ENCODE peak calls at places on chromosome 6, in nine cellular contexts. R, X, F, S, K, L, U, I and Y are unnamed samples.

GRCh38 chr6:113908801-113909200 is 51.7 kb downstream of the MARCKS start:
- DNase-seq in R (no peak), X (no peak), F (no peak), S (no peak), K (no peak), L (no peak), U (no peak), I (no peak), Y (no peak)

GRCh38 chr6:7241709-7242645 is 71.0 kb downstream of the SSR1 start:
- DNase-seq in R (peak), X (no peak), F (no peak), S (no peak), K (no peak), L (peak), U (peak), I (peak), Y (peak)

GRCh38 chr6:6622557-6622956 is 34.0 kb downstream of the LY86 start:
- DNase-seq in R (no peak), X (no peak), F (no peak), S (no peak), K (no peak), L (no peak), U (no peak), I (no peak), Y (no peak)

GRCh38 chr6:145137425-145137824 is 597.9 kb downstream of the EPM2A start:
- DNase-seq in R (no peak), X (no peak), F (no peak), S (no peak), K (peak), L (peak), U (no peak), I (peak), Y (no peak)

GRCh38 chr6:4920914-4921410 is 82.9 kb downstream of the RPP40 start:
- DNase-seq in R (no peak), X (no peak), F (no peak), S (no peak), K (peak), L (peak), U (no peak), I (peak), Y (no peak)

GRCh38 chr6:96613291-96613999 is 50.5 kb downstream of the FHL5 start:
- DNase-seq in R (no peak), X (no peak), F (no peak), S (no peak), K (no peak), L (no peak), U (no peak), I (no peak), Y (no peak)

GRCh38 chr6:143400258-143401059 is 50.0 kb downstream of the ADAT2 start:
- DNase-seq in R (peak), X (no peak), F (no peak), S (no peak), K (no peak), L (no peak), U (peak), I (no peak), Y (no peak)

GRCh38 chr6:157267109-157267611 is 56.2 kb downstream of the TMEM242 start:
- DNase-seq in R (no peak), X (peak), F (peak), S (no peak), K (no peak), L (no peak), U (no peak), I (no peak), Y (no peak)

GRCh38 chr6:54308677-54309315 is 555 bp downstream of the TINAG start:
- DNase-seq in R (no peak), X (no peak), F (no peak), S (no peak), K (no peak), L (no peak), U (no peak), I (no peak), Y (no peak)

GRCh38 chr6:34792605-34793500 is 970 bp downstream of the BLTP3A start:
- DNase-seq in R (peak), X (no peak), F (no peak), S (peak), K (peak), L (peak), U (peak), I (peak), Y (peak)

GRCh38 chr6:322205-322930 is 30.1 kb downstream of the DUSP22 start:
- DNase-seq in R (no peak), X (no peak), F (no peak), S (no peak), K (no peak), L (no peak), U (peak), I (no peak), Y (no peak)

GRCh38 chr6:10510592-10511367 is 10.4 kb upstream of the GCNT2 start:
- DNase-seq in R (peak), X (peak), F (no peak), S (no peak), K (peak), L (peak), U (peak), I (peak), Y (peak)

GRCh38 chr6:105592329-105592728 is 189.4 kb upstream of the PREP start:
- DNase-seq in R (no peak), X (no peak), F (no peak), S (no peak), K (peak), L (peak), U (no peak), I (peak), Y (no peak)

GRCh38 chr6:139325003-139325600 is 33.3 kb upstream of the TXLNB start:
- DNase-seq in R (no peak), X (no peak), F (no peak), S (no peak), K (no peak), L (no peak), U (no peak), I (no peak), Y (no peak)

GRCh38 chr6:156948807-156949206 is 171.6 kb downstream of the ARID1B start:
- DNase-seq in R (no peak), X (no peak), F (no peak), S (no peak), K (peak), L (peak), U (no peak), I (peak), Y (no peak)

GRCh38 chr6:149409617-149410016 is 9.6 kb downstream of the SUMO4 start:
- DNase-seq in R (no peak), X (no peak), F (no peak), S (no peak), K (no peak), L (no peak), U (no peak), I (no peak), Y (no peak)

GRCh38 chr6:110408891-110409290 is 6.5 kb downstream of the DDO start:
- DNase-seq in R (no peak), X (no peak), F (no peak), S (no peak), K (no peak), L (no peak), U (no peak), I (no peak), Y (no peak)

GRCh38 chr6:33740204-33740608 is 6.5 kb downstream of the IP6K3 start:
- DNase-seq in R (no peak), X (no peak), F (no peak), S (no peak), K (no peak), L (peak), U (no peak), I (no peak), Y (no peak)

GRCh38 chr6:83183082-83183828 is 9.8 kb downstream of the PGM3 start:
- DNase-seq in R (no peak), X (no peak), F (peak), S (peak), K (peak), L (peak), U (no peak), I (peak), Y (no peak)

GRCh38 chr6:80550748-80551147 is 444.3 kb downstream of the BCKDHB start:
- DNase-seq in R (no peak), X (no peak), F (no peak), S (no peak), K (no peak), L (no peak), U (no peak), I (no peak), Y (no peak)

GRCh38 chr6:31058128-31058894 is 48.0 kb downstream of the MUC22 start:
- DNase-seq in R (no peak), X (no peak), F (no peak), S (peak), K (peak), L (peak), U (no peak), I (peak), Y (peak)

GRCh38 chr6:8082954-8083858 is 19.0 kb upstream of the BLOC1S5 start:
- DNase-seq in R (no peak), X (no peak), F (no peak), S (peak), K (peak), L (peak), U (no peak), I (peak), Y (no peak)

GRCh38 chr6:21496749-21497148 is 96.8 kb upstream of the SOX4 start:
- DNase-seq in R (no peak), X (no peak), F (no peak), S (no peak), K (no peak), L (no peak), U (no peak), I (no peak), Y (no peak)